ENCODE peak calls at places on chromosomes 5 and 9, in seven cellular contexts. W is HEK293T, M is lower lobe of right lung, P is EL, H is T-helper 1 cell, C is lung microvascular endothelial cell, V is T-helper 2 cell. N is an unnamed sample.

GRCh38 chr5:12392246-12392645 is 488.0 kb upstream of the CTNND2 start:
- DNase-seq in M (no peak), C (no peak), V (no peak), H (no peak), W (no peak), P (no peak), N (peak; percentile 56)

GRCh38 chr9:15882883-15883282 is 330.0 kb downstream of the CCDC171 start:
- DNase-seq in H (no peak), W (no peak), P (no peak), V (no peak), C (no peak), M (no peak), N (no peak)

GRCh38 chr9:136092353-136092650 is 2.8 kb downstream of the NACC2 start:
- DNase-seq in W (no peak), C (no peak), V (no peak), M (no peak), P (no peak), H (no peak), N (no peak)

GRCh38 chr5:128216860-128217531 is 133.4 kb downstream of the SLC12A2 start:
- DNase-seq in W (no peak), V (no peak), H (no peak), P (peak; percentile 75), C (no peak), M (no peak), N (peak; percentile 98)

GRCh38 chr5:11619339-11620028 is 284.8 kb downstream of the CTNND2 start:
- DNase-seq in M (no peak), W (no peak), C (no peak), V (no peak), P (no peak), H (no peak), N (peak; percentile 37)

GRCh38 chr5:35954175-35954574 is 15.8 kb upstream of the CAPSL start:
- DNase-seq in C (no peak), M (no peak), W (peak; percentile 5), V (no peak), H (no peak), P (no peak), N (no peak)

GRCh38 chr5:33310471-33310870 is 130.3 kb upstream of the TARS1 start:
- DNase-seq in P (peak; percentile 84), V (no peak), H (no peak), W (no peak), C (peak; percentile 32), M (no peak), N (peak; percentile 3)

GRCh38 chr9:109816490-109816889 is 36.5 kb downstream of the PALM2AKAP2 start:
- DNase-seq in H (no peak), P (peak; percentile 100), W (no peak), V (no peak), M (no peak), C (peak; percentile 94), N (peak; percentile 100)

GRCh38 chr9:90285946-90286345 is 356.7 kb downstream of the DIRAS2 start:
- DNase-seq in W (no peak), V (no peak), P (no peak), C (no peak), H (no peak), M (no peak), N (no peak)

GRCh38 chr9:95249986-95250385 is 67.5 kb downstream of the FANCC start:
- DNase-seq in V (no peak), H (no peak), C (no peak), P (no peak), W (no peak), M (no peak), N (no peak)

GRCh38 chr5:38208782-38209378 is 49.5 kb upstream of the EGFLAM start:
- DNase-seq in V (no peak), C (peak; percentile 44), M (no peak), W (peak; percentile 59), P (peak; percentile 45), H (peak; percentile 2), N (peak; percentile 41)

GRCh38 chr5:122195784-122196394 is 66.5 kb downstream of the ZNF474 start:
- DNase-seq in M (no peak), C (peak; percentile 57), P (peak; percentile 55), H (no peak), W (peak; percentile 50), V (no peak), N (peak; percentile 57)

GRCh38 chr5:43073597-43074546 is 33.8 kb upstream of the ANXA2R start:
- DNase-seq in C (peak; percentile 42), M (no peak), V (peak; percentile 46), W (peak; percentile 33), P (peak; percentile 57), H (peak; percentile 58), N (peak; percentile 50)

GRCh38 chr5:11683666-11684065 is 220.6 kb downstream of the CTNND2 start:
- DNase-seq in H (no peak), V (no peak), M (no peak), C (no peak), W (no peak), P (no peak), N (peak; percentile 10)

GRCh38 chr9:21434202-21435014 is 5.8 kb upstream of the IFNA1 start:
- DNase-seq in W (peak; percentile 53), P (peak; percentile 61), V (peak; percentile 11), H (peak; percentile 23), C (peak; percentile 76), M (no peak), N (no peak)

GRCh38 chr9:136119259-136120118 is 814 bp upstream of the TMEM250 start:
- DNase-seq in W (no peak), H (no peak), M (no peak), C (peak; percentile 29), P (peak; percentile 80), V (no peak), N (peak; percentile 73)

GRCh38 chr9:80555782-80556325 is 984.1 kb downstream of the TLE4 start:
- DNase-seq in P (peak; percentile 6), C (no peak), M (no peak), W (no peak), V (no peak), H (no peak), N (no peak)

GRCh38 chr9:134962065-134962997 is 44.6 kb upstream of the FCN1 start:
- DNase-seq in H (no peak), C (no peak), W (no peak), M (peak; percentile 40), V (no peak), P (no peak), N (peak; percentile 86)

GRCh38 chr5:177546262-177546741 is 8.1 kb downstream of the FAM193B start:
- DNase-seq in V (no peak), W (no peak), P (peak; percentile 98), H (no peak), M (no peak), C (peak; percentile 91), N (peak; percentile 95)

GRCh38 chr9:89234636-89235035 is 56.0 kb upstream of the SHC3 start:
- DNase-seq in P (peak; percentile 19), M (peak; percentile 63), C (no peak), H (peak; percentile 45), W (peak; percentile 49), V (no peak), N (peak; percentile 71)

GRCh38 chr5:79774171-79774854 is 84.7 kb downstream of the CMYA5 start:
- DNase-seq in P (peak; percentile 61), W (peak; percentile 36), V (no peak), H (no peak), C (no peak), M (no peak), N (peak; percentile 37)

GRCh38 chr9:136247551-136247916 is 1.9 kb upstream of the QSOX2 start:
- DNase-seq in H (no peak), C (no peak), W (no peak), P (no peak), V (no peak), M (no peak), N (no peak)

GRCh38 chr5:36734422-36734821 is 128.0 kb downstream of the SLC1A3 start:
- DNase-seq in M (no peak), P (peak; percentile 22), V (no peak), C (peak; percentile 34), W (no peak), H (no peak), N (peak; percentile 29)

GRCh38 chr5:52356311-52356918 is 431.3 kb upstream of the ITGA1 start:
- DNase-seq in W (no peak), V (no peak), H (no peak), C (peak; percentile 2), M (no peak), P (peak; percentile 13), N (no peak)